ENCODE peak calls at places on chromosome 14, in eight cellular contexts. N is natural killer cell; B is gastroesophageal sphincter; Q is T-helper 17 cell; G is T-cell; X is upper lobe of left lung; C is activated naive CD8-positive, alpha-beta T cell treated with anti-CD3 and anti-CD28 coated beads, Interleukin-2, amount 50 U/mL, for 24 hours; T is left lung. V is an unnamed sample.

GRCh38 chr14:71309756-71310155 is 402.5 kb downstream of the PCNX1 start:
- ATAC-seq in T (no peak), Q (no peak), B (no peak), G (no peak), N (no peak), C (no peak), X (no peak), V (no peak)

GRCh38 chr14:99224116-99224910 is 47.7 kb downstream of the BCL11B start:
- ATAC-seq in X (no peak), B (no peak), C (peak), N (no peak), T (no peak), G (no peak), Q (peak), V (no peak)

GRCh38 chr14:36254020-36254614 is 66.3 kb downstream of the MBIP start:
- ATAC-seq in C (no peak), B (no peak), G (no peak), T (peak), X (no peak), Q (no peak), N (no peak), V (no peak)

GRCh38 chr14:59342516-59343484 is 122.4 kb downstream of the GPR135 start:
- ATAC-seq in C (no peak), G (no peak), N (no peak), T (peak), Q (no peak), B (no peak), X (peak), V (no peak)

GRCh38 chr14:74506408-74506807 is 12.8 kb downstream of the ISCA2 start:
- ATAC-seq in Q (no peak), T (no peak), N (no peak), B (no peak), G (no peak), X (no peak), C (no peak), V (peak)

GRCh38 chr14:38208825-38209562 is 1.3 kb downstream of the SSTR1 start:
- ATAC-seq in X (peak), B (peak), C (peak), Q (peak), G (no peak), T (peak), N (no peak), V (no peak)

GRCh38 chr14:83290447-83290846 is 1756.8 kb upstream of the SEL1L start:
- ATAC-seq in N (no peak), T (no peak), Q (no peak), G (no peak), B (no peak), C (no peak), X (no peak), V (no peak)

GRCh38 chr14:61003571-61003970 is 22.5 kb downstream of the SLC38A6 start:
- ATAC-seq in Q (no peak), T (no peak), X (no peak), G (no peak), N (no peak), B (no peak), C (no peak), V (no peak)

GRCh38 chr14:71231521-71232393 is 324.5 kb downstream of the PCNX1 start:
- ATAC-seq in T (no peak), N (no peak), C (peak), B (no peak), Q (no peak), X (peak), G (no peak), V (peak)

GRCh38 chr14:56328021-56328420 is 209.8 kb downstream of the PELI2 start:
- ATAC-seq in G (no peak), N (no peak), T (no peak), X (no peak), C (no peak), Q (no peak), B (no peak), V (no peak)

GRCh38 chr14:71373773-71374172 is 466.5 kb downstream of the PCNX1 start:
- ATAC-seq in T (no peak), C (no peak), G (no peak), Q (no peak), B (no peak), N (no peak), X (no peak), V (no peak)

GRCh38 chr14:74671789-74672188 is 41.1 kb downstream of the AREL1 start:
- ATAC-seq in T (peak), N (no peak), B (peak), C (no peak), G (no peak), Q (no peak), X (peak), V (no peak)

GRCh38 chr14:94042433-94043091 is 16.4 kb downstream of the OTUB2 start:
- ATAC-seq in G (no peak), N (peak), X (no peak), B (no peak), T (peak), C (no peak), Q (peak), V (no peak)

GRCh38 chr14:70011098-70011497 is 131.9 kb downstream of the SMOC1 start:
- ATAC-seq in X (no peak), N (no peak), Q (no peak), T (no peak), C (no peak), B (no peak), G (no peak), V (no peak)

GRCh38 chr14:101796479-101796878 is 35.0 kb downstream of the PPP2R5C start:
- ATAC-seq in C (no peak), N (no peak), X (no peak), Q (no peak), B (no peak), G (no peak), T (no peak), V (no peak)

GRCh38 chr14:96364911-96365310 is 1.6 kb downstream of the GSKIP start:
- ATAC-seq in G (no peak), T (no peak), B (no peak), N (no peak), Q (no peak), C (no peak), X (no peak), V (no peak)

GRCh38 chr14:26261368-26262122 is 336.3 kb downstream of the NOVA1 start:
- ATAC-seq in B (no peak), G (no peak), Q (no peak), C (no peak), T (no peak), X (no peak), N (no peak), V (no peak)

GRCh38 chr14:34810028-34810427 is 65.1 kb downstream of the BAZ1A start:
- ATAC-seq in G (no peak), C (peak), X (no peak), N (no peak), B (no peak), Q (no peak), T (no peak), V (no peak)

V was measured in stimulated activated memory B cell treated with anti-CD40 and anti-IgM and Interleukin-4, amounts not matched to agents 10 μg/mL and 1 μg/mL and 100 μg/mL, for 72 hours.